ENCODE peak calls at places on chromosome 22, in six cellular contexts. J is ovary, K is body of pancreas, M is OCI-LY7, Z is AG10803, N is fibroblast of lung. S is an unnamed sample.
A peak's percentile ranks its signal among the peaks of the same experiment; 100 is the strongest.

GRCh38 chr22:40462195-40462988 is 92.0 kb downstream of the SGSM3 start:
- DNase-seq in M (peak; percentile 53), K (no peak), J (no peak), N (no peak), Z (no peak), S (no peak)

GRCh38 chr22:21951931-21952465 is 650 bp downstream of the PPM1F start:
- DNase-seq in M (peak; percentile 58), N (peak; percentile 63), K (peak; percentile 68), Z (peak; percentile 49), J (peak; percentile 64), S (peak; percentile 60)

GRCh38 chr22:48146426-48146825 is 1384.0 kb downstream of the TBC1D22A start:
- DNase-seq in M (no peak), Z (no peak), J (no peak), K (no peak), N (no peak), S (no peak)

GRCh38 chr22:30906946-30907345 is 61.6 kb downstream of the MORC2 start:
- DNase-seq in K (no peak), M (no peak), Z (no peak), N (no peak), J (no peak), S (no peak)

GRCh38 chr22:38871360-38872171 is 450 bp downstream of the CBX6 start:
- DNase-seq in M (peak; percentile 42), Z (peak; percentile 7), J (peak; percentile 63), K (peak; percentile 36), N (no peak), S (no peak)

GRCh38 chr22:30121988-30122387 is 41.7 kb downstream of the HORMAD2 start:
- DNase-seq in J (no peak), N (no peak), Z (no peak), K (no peak), M (no peak), S (no peak)

GRCh38 chr22:45977551-45978274 is 751 bp upstream of the WNT7B start:
- DNase-seq in M (no peak), N (no peak), J (no peak), Z (no peak), K (no peak), S (no peak)

GRCh38 chr22:20750461-20751184 is 23.3 kb upstream of the SERPIND1 start:
- DNase-seq in J (peak; percentile 45), M (no peak), K (peak; percentile 63), N (peak; percentile 86), Z (peak; percentile 83), S (peak; percentile 92)

GRCh38 chr22:40512426-40513136 is 123.9 kb downstream of the MRTFA start:
- DNase-seq in Z (peak; percentile 100), K (no peak), M (no peak), J (no peak), N (peak; percentile 99), S (peak; percentile 86)

GRCh38 chr22:22050141-22050775 is 67.7 kb upstream of the TOP3B start:
- DNase-seq in N (no peak), K (no peak), M (no peak), Z (no peak), J (no peak), S (no peak)

GRCh38 chr22:35846804-35847203 is 129.1 kb downstream of the APOL5 start:
- DNase-seq in Z (no peak), K (no peak), J (no peak), N (no peak), M (no peak), S (no peak)

GRCh38 chr22:36486619-36487384 is 5.4 kb upstream of the TXN2 start:
- DNase-seq in N (peak; percentile 47), K (peak; percentile 67), M (peak; percentile 53), Z (peak; percentile 49), J (no peak), S (peak; percentile 75)

GRCh38 chr22:35021166-35021565 is 44.8 kb upstream of the ISX start:
- DNase-seq in Z (no peak), J (no peak), M (no peak), N (no peak), K (no peak), S (no peak)

GRCh38 chr22:44658371-44658953 is 43.5 kb upstream of the PRR5 start:
- DNase-seq in K (no peak), M (no peak), Z (peak; percentile 94), J (peak; percentile 79), N (peak; percentile 66), S (peak; percentile 90)

GRCh38 chr22:37843746-37844089 is 416 bp downstream of the ANKRD54 start:
- DNase-seq in M (peak; percentile 69), J (peak; percentile 77), K (peak; percentile 66), N (no peak), Z (no peak), S (peak; percentile 31)

GRCh38 chr22:46040471-46041465 is 63.8 kb upstream of the WNT7B start:
- DNase-seq in M (peak; percentile 37), J (peak; percentile 39), K (peak; percentile 80), Z (no peak), N (no peak), S (no peak)

GRCh38 chr22:36293606-36294292 is 40.8 kb downstream of the APOL1 start:
- DNase-seq in Z (no peak), M (no peak), K (no peak), J (no peak), N (no peak), S (no peak)

GRCh38 chr22:46196268-46196667 is 45.9 kb downstream of the PPARA start:
- DNase-seq in Z (no peak), M (no peak), J (no peak), K (peak; percentile 44), N (no peak), S (no peak)

GRCh38 chr22:45552017-45552411 is 49.3 kb downstream of the FBLN1 start:
- DNase-seq in K (no peak), Z (no peak), J (peak; percentile 62), N (no peak), M (no peak), S (no peak)

GRCh38 chr22:37716708-37717107 is 19.9 kb downstream of the TRIOBP start:
- DNase-seq in N (no peak), M (no peak), J (no peak), K (no peak), Z (peak; percentile 82), S (peak; percentile 67)

GRCh38 chr22:20002098-20002497 is 14.5 kb downstream of the ARVCF start:
- DNase-seq in K (no peak), M (no peak), Z (no peak), N (no peak), J (no peak), S (no peak)

GRCh38 chr22:19933328-19934241 is 8.0 kb upstream of the COMT start:
- DNase-seq in K (no peak), Z (no peak), N (no peak), M (no peak), J (no peak), S (no peak)

GRCh38 chr22:19716041-19716828 is 1.9 kb downstream of the SEPTIN5 start:
- DNase-seq in N (no peak), K (no peak), M (no peak), Z (no peak), J (no peak), S (no peak)

GRCh38 chr22:30297276-30298004 is 8.1 kb upstream of the CASTOR1 start:
- DNase-seq in M (no peak), Z (no peak), K (no peak), N (no peak), J (no peak), S (no peak)

GRCh38 chr22:36874731-36875130 is 13.9 kb downstream of the NCF4 start:
- DNase-seq in Z (no peak), M (no peak), N (no peak), J (no peak), K (no peak), S (no peak)

GRCh38 chr22:19942886-19943664 is 1.5 kb upstream of the TXNRD2 start:
- DNase-seq in N (peak; percentile 92), Z (peak; percentile 92), J (peak; percentile 78), K (peak; percentile 55), M (peak; percentile 54), S (peak; percentile 95)

GRCh38 chr22:26276530-26277200 is 107.4 kb downstream of the SEZ6L start:
- DNase-seq in Z (no peak), K (no peak), M (no peak), N (no peak), J (no peak), S (no peak)

GRCh38 chr22:23913661-23914353 is 19.6 kb downstream of the MIF start:
- DNase-seq in J (peak; percentile 99), K (peak; percentile 100), N (peak; percentile 99), Z (peak; percentile 98), M (peak; percentile 99), S (peak; percentile 99)
- H3K4me3 ChIP-seq in J (peak overlapping the region; percentile 59), K (peak overlapping the region; percentile 22), N (peak overlapping the region; percentile 40), Z (peak overlapping the region; percentile 68), M (peak overlapping the region; percentile 74), S (peak overlapping the region; percentile 76)

DNA sequence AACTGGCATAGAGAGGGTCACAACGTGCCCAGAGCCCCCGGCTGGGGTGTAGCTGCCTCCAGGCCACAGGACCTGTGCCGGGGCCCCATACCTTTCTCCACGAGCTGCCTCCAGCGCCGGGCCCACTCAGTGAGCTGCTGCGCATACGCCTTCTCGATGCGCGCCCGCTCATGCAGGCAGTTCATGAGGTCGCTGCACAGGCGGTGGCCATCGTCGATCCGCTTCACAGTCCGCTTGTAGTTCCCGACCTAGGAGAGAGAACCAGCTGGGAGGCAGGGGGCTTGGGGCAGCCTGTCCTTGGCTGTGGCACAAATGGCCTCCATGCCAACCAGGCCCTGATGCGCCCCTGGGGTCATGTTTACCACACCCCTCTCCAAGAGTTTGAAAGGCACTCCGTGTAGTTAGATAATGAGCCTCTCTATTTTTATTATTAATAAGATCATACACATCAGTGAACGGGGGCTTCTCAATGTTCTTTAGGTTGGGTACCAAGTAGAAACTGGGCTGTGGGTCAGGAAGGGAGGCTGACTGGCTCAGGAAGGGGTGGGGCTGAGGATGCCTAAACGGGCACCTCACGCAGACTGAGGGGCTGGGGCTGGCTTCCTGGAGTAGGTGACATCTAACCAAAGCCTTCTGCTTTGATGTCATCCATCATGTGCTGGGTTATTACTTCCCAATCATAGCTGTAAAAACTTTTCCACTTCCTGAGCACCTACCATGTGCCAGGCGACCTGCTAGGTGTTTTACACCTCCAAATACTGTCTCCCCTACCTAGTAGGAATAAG is 36.5 kb upstream of the ARFGAP3 start:
- DNase-seq in K (peak; percentile 64), J (no peak), M (no peak), N (no peak), Z (no peak), S (no peak)
- TF ChIP-seq CTCF in K (no peak), J (no peak), M (no peak), N (no peak), Z (no peak), S (no peak)

GRCh38 chr22:49765951-49766350 is 61.7 kb downstream of the BRD1 start:
- DNase-seq in M (no peak), N (no peak), K (no peak), Z (no peak), J (peak; percentile 30), S (no peak)

GRCh38 chr22:49768511-49768910 is 59.2 kb downstream of the BRD1 start:
- DNase-seq in N (no peak), Z (no peak), J (peak; percentile 62), M (no peak), K (peak; percentile 1), S (peak; percentile 48)

GRCh38 chr22:49768077-49768476 is 59.6 kb downstream of the BRD1 start:
- DNase-seq in K (no peak), N (no peak), Z (no peak), M (no peak), J (peak; percentile 35), S (no peak)

GRCh38 chr22:49768961-49769690 is 58.5 kb downstream of the BRD1 start:
- DNase-seq in Z (peak; percentile 43), J (peak; percentile 86), M (no peak), K (peak; percentile 25), N (peak; percentile 40), S (peak; percentile 62)

GRCh38 chr22:49767355-49768062 is 60.2 kb downstream of the BRD1 start:
- DNase-seq in M (peak; percentile 72), Z (peak; percentile 39), J (peak; percentile 35), K (no peak), N (peak; percentile 38), S (peak; percentile 76)
- H3K4me3 ChIP-seq in M (no peak overlapping the region), Z (no peak overlapping the region), J (no peak overlapping the region), K (no peak overlapping the region), N (no peak overlapping the region), S (no peak overlapping the region)

GRCh38 chr22:28711820-28712777 is 29.5 kb downstream of the CHEK2 start:
- DNase-seq in K (no peak), J (no peak), N (peak; percentile 96), Z (peak; percentile 97), M (no peak), S (peak; percentile 96)
- TF ChIP-seq CTCF in K (no peak), J (peak; percentile 22), N (peak; percentile 9), Z (peak; percentile 59), M (no peak), S (peak; percentile 42)

S was measured in choroid plexus epithelial cell.